ENCODE peak calls at places on chromosomes 13 and 19, in five cellular contexts. One of them, this sample, is unnamed.

GRCh38 chr13:105341256-105341655 is 1194.2 kb downstream of the EFNB2 start:
- DNase-seq in stimulated activated CD8-positive, alpha-beta memory T cell treated with anti-CD3 and anti-CD28 coated beads, Interleukin-12 subunit alpha, Interleukin-12 subunit beta, amount 100 ng/mL, for 4 hours: no peak
- DNase-seq in DND-41: no peak
- DNase-seq in activated CD8-positive, alpha-beta T cell treated with anti-CD3 and anti-CD28 coated beads for 36 hours: no peak
- DNase-seq in activated gamma-delta T cell treated with Interleukin-2 at 50 U/mL for 16 hours: no peak
- DNase-seq in this sample: no peak

GRCh38 chr19:4181053-4181508 is 1.3 kb downstream of the SIRT6 start:
- DNase-seq in stimulated activated CD8-positive, alpha-beta memory T cell treated with anti-CD3 and anti-CD28 coated beads, Interleukin-12 subunit alpha, Interleukin-12 subunit beta, amount 100 ng/mL, for 4 hours: no peak
- DNase-seq in DND-41: no peak
- DNase-seq in activated gamma-delta T cell treated with Interleukin-2 at 50 U/mL for 16 hours: no peak
- DNase-seq in activated CD8-positive, alpha-beta T cell treated with anti-CD3 and anti-CD28 coated beads for 36 hours: peak
- DNase-seq in this sample: no peak

GRCh38 chr13:49810825-49811526 is 18.5 kb upstream of the KPNA3 start:
- DNase-seq in DND-41: no peak
- DNase-seq in activated CD8-positive, alpha-beta T cell treated with anti-CD3 and anti-CD28 coated beads for 36 hours: no peak
- DNase-seq in stimulated activated CD8-positive, alpha-beta memory T cell treated with anti-CD3 and anti-CD28 coated beads, Interleukin-12 subunit alpha, Interleukin-12 subunit beta, amount 100 ng/mL, for 4 hours: no peak
- DNase-seq in activated gamma-delta T cell treated with Interleukin-2 at 50 U/mL for 16 hours: no peak
- DNase-seq in this sample: no peak

GRCh38 chr13:94313321-94313720 is 166.2 kb downstream of the DCT start:
- DNase-seq in stimulated activated CD8-positive, alpha-beta memory T cell treated with anti-CD3 and anti-CD28 coated beads, Interleukin-12 subunit alpha, Interleukin-12 subunit beta, amount 100 ng/mL, for 4 hours: no peak
- DNase-seq in activated CD8-positive, alpha-beta T cell treated with anti-CD3 and anti-CD28 coated beads for 36 hours: no peak
- DNase-seq in activated gamma-delta T cell treated with Interleukin-2 at 50 U/mL for 16 hours: no peak
- DNase-seq in DND-41: no peak
- DNase-seq in this sample: no peak

GRCh38 chr13:27043013-27043412 is 128.6 kb downstream of the USP12 start:
- DNase-seq in DND-41: no peak
- DNase-seq in stimulated activated CD8-positive, alpha-beta memory T cell treated with anti-CD3 and anti-CD28 coated beads, Interleukin-12 subunit alpha, Interleukin-12 subunit beta, amount 100 ng/mL, for 4 hours: no peak
- DNase-seq in activated gamma-delta T cell treated with Interleukin-2 at 50 U/mL for 16 hours: no peak
- DNase-seq in activated CD8-positive, alpha-beta T cell treated with anti-CD3 and anti-CD28 coated beads for 36 hours: no peak
- DNase-seq in this sample: peak

GRCh38 chr13:52597676-52598075 is 44.6 kb upstream of the HNRNPA1L2 start:
- DNase-seq in DND-41: no peak
- DNase-seq in activated CD8-positive, alpha-beta T cell treated with anti-CD3 and anti-CD28 coated beads for 36 hours: no peak
- DNase-seq in activated gamma-delta T cell treated with Interleukin-2 at 50 U/mL for 16 hours: no peak
- DNase-seq in stimulated activated CD8-positive, alpha-beta memory T cell treated with anti-CD3 and anti-CD28 coated beads, Interleukin-12 subunit alpha, Interleukin-12 subunit beta, amount 100 ng/mL, for 4 hours: no peak
- DNase-seq in this sample: no peak

GRCh38 chr13:99160415-99160814 is 40.2 kb upstream of the UBAC2 start:
- DNase-seq in activated CD8-positive, alpha-beta T cell treated with anti-CD3 and anti-CD28 coated beads for 36 hours: no peak
- DNase-seq in activated gamma-delta T cell treated with Interleukin-2 at 50 U/mL for 16 hours: no peak
- DNase-seq in DND-41: no peak
- DNase-seq in stimulated activated CD8-positive, alpha-beta memory T cell treated with anti-CD3 and anti-CD28 coated beads, Interleukin-12 subunit alpha, Interleukin-12 subunit beta, amount 100 ng/mL, for 4 hours: no peak
- DNase-seq in this sample: no peak

GRCh38 chr13:102227696-102228095 is 174.2 kb downstream of the FGF14 start:
- DNase-seq in activated gamma-delta T cell treated with Interleukin-2 at 50 U/mL for 16 hours: no peak
- DNase-seq in activated CD8-positive, alpha-beta T cell treated with anti-CD3 and anti-CD28 coated beads for 36 hours: no peak
- DNase-seq in stimulated activated CD8-positive, alpha-beta memory T cell treated with anti-CD3 and anti-CD28 coated beads, Interleukin-12 subunit alpha, Interleukin-12 subunit beta, amount 100 ng/mL, for 4 hours: no peak
- DNase-seq in DND-41: no peak
- DNase-seq in this sample: no peak

GRCh38 chr13:51220706-51221105 is 1.5 kb upstream of the FAM124A start:
- DNase-seq in stimulated activated CD8-positive, alpha-beta memory T cell treated with anti-CD3 and anti-CD28 coated beads, Interleukin-12 subunit alpha, Interleukin-12 subunit beta, amount 100 ng/mL, for 4 hours: no peak
- DNase-seq in DND-41: no peak
- DNase-seq in activated gamma-delta T cell treated with Interleukin-2 at 50 U/mL for 16 hours: no peak
- DNase-seq in activated CD8-positive, alpha-beta T cell treated with anti-CD3 and anti-CD28 coated beads for 36 hours: peak
- DNase-seq in this sample: no peak

GRCh38 chr13:51838235-51838846 is 6.6 kb downstream of the TMEM272 start:
- DNase-seq in stimulated activated CD8-positive, alpha-beta memory T cell treated with anti-CD3 and anti-CD28 coated beads, Interleukin-12 subunit alpha, Interleukin-12 subunit beta, amount 100 ng/mL, for 4 hours: no peak
- DNase-seq in activated gamma-delta T cell treated with Interleukin-2 at 50 U/mL for 16 hours: no peak
- DNase-seq in activated CD8-positive, alpha-beta T cell treated with anti-CD3 and anti-CD28 coated beads for 36 hours: peak
- DNase-seq in DND-41: no peak
- DNase-seq in this sample: no peak

GRCh38 chr13:31950121-31950810 is 81.3 kb upstream of the FRY start:
- DNase-seq in DND-41: no peak
- DNase-seq in stimulated activated CD8-positive, alpha-beta memory T cell treated with anti-CD3 and anti-CD28 coated beads, Interleukin-12 subunit alpha, Interleukin-12 subunit beta, amount 100 ng/mL, for 4 hours: no peak
- DNase-seq in activated gamma-delta T cell treated with Interleukin-2 at 50 U/mL for 16 hours: no peak
- DNase-seq in activated CD8-positive, alpha-beta T cell treated with anti-CD3 and anti-CD28 coated beads for 36 hours: no peak
- DNase-seq in this sample: no peak

GRCh38 chr13:113794086-113794485 is 35.1 kb downstream of the TMEM255B start:
- DNase-seq in activated CD8-positive, alpha-beta T cell treated with anti-CD3 and anti-CD28 coated beads for 36 hours: no peak
- DNase-seq in activated gamma-delta T cell treated with Interleukin-2 at 50 U/mL for 16 hours: no peak
- DNase-seq in DND-41: no peak
- DNase-seq in stimulated activated CD8-positive, alpha-beta memory T cell treated with anti-CD3 and anti-CD28 coated beads, Interleukin-12 subunit alpha, Interleukin-12 subunit beta, amount 100 ng/mL, for 4 hours: no peak
- DNase-seq in this sample: no peak

GRCh38 chr19:53365899-53366493 is 491 bp downstream of the ZNF525 start:
- DNase-seq in stimulated activated CD8-positive, alpha-beta memory T cell treated with anti-CD3 and anti-CD28 coated beads, Interleukin-12 subunit alpha, Interleukin-12 subunit beta, amount 100 ng/mL, for 4 hours: peak
- DNase-seq in activated gamma-delta T cell treated with Interleukin-2 at 50 U/mL for 16 hours: peak
- DNase-seq in activated CD8-positive, alpha-beta T cell treated with anti-CD3 and anti-CD28 coated beads for 36 hours: peak
- DNase-seq in DND-41: peak
- DNase-seq in this sample: no peak

GRCh38 chr13:104871456-104871855 is 1664.0 kb downstream of the EFNB2 start:
- DNase-seq in activated gamma-delta T cell treated with Interleukin-2 at 50 U/mL for 16 hours: no peak
- DNase-seq in stimulated activated CD8-positive, alpha-beta memory T cell treated with anti-CD3 and anti-CD28 coated beads, Interleukin-12 subunit alpha, Interleukin-12 subunit beta, amount 100 ng/mL, for 4 hours: no peak
- DNase-seq in DND-41: no peak
- DNase-seq in activated CD8-positive, alpha-beta T cell treated with anti-CD3 and anti-CD28 coated beads for 36 hours: no peak
- DNase-seq in this sample: no peak

GRCh38 chr19:46271488-46272197 is 25.2 kb upstream of the HIF3A start:
- DNase-seq in stimulated activated CD8-positive, alpha-beta memory T cell treated with anti-CD3 and anti-CD28 coated beads, Interleukin-12 subunit alpha, Interleukin-12 subunit beta, amount 100 ng/mL, for 4 hours: no peak
- DNase-seq in activated CD8-positive, alpha-beta T cell treated with anti-CD3 and anti-CD28 coated beads for 36 hours: peak
- DNase-seq in DND-41: no peak
- DNase-seq in activated gamma-delta T cell treated with Interleukin-2 at 50 U/mL for 16 hours: no peak
- DNase-seq in this sample: no peak

GRCh38 chr13:33690321-33690720 is 127.6 kb upstream of the RFC3 start:
- DNase-seq in DND-41: no peak
- DNase-seq in activated CD8-positive, alpha-beta T cell treated with anti-CD3 and anti-CD28 coated beads for 36 hours: peak
- DNase-seq in activated gamma-delta T cell treated with Interleukin-2 at 50 U/mL for 16 hours: no peak
- DNase-seq in stimulated activated CD8-positive, alpha-beta memory T cell treated with anti-CD3 and anti-CD28 coated beads, Interleukin-12 subunit alpha, Interleukin-12 subunit beta, amount 100 ng/mL, for 4 hours: no peak
- DNase-seq in this sample: no peak

GRCh38 chr19:58559275-58560006 is 1.0 kb upstream of the UBE2M start:
- DNase-seq in activated gamma-delta T cell treated with Interleukin-2 at 50 U/mL for 16 hours: peak
- DNase-seq in activated CD8-positive, alpha-beta T cell treated with anti-CD3 and anti-CD28 coated beads for 36 hours: peak
- DNase-seq in DND-41: peak
- DNase-seq in stimulated activated CD8-positive, alpha-beta memory T cell treated with anti-CD3 and anti-CD28 coated beads, Interleukin-12 subunit alpha, Interleukin-12 subunit beta, amount 100 ng/mL, for 4 hours: peak
- DNase-seq in this sample: peak

This sample was measured in putamen.